ENCODE peak calls at places on chromosomes 16 and 17, in eight cellular contexts. Y, N, I, J, T, C, V and L are unnamed samples.

GRCh38 chr16:88619859-88620655 is 18.3 kb upstream of the IL17C start:
- DNase-seq in I (peak; percentile 98), V (no peak), Y (no peak), J (no peak), T (no peak), N (no peak), C (peak; percentile 59), L (no peak)

GRCh38 chr17:34556951-34557350 is 22.4 kb upstream of the TMEM132E start:
- DNase-seq in Y (no peak), J (no peak), T (no peak), V (no peak), C (no peak), N (no peak), I (no peak), L (no peak)

GRCh38 chr17:77437017-77437416 is 296.2 kb downstream of the SEC14L1 start:
- DNase-seq in C (no peak), T (no peak), Y (no peak), J (no peak), V (no peak), N (no peak), I (peak; percentile 80), L (no peak)

GRCh38 chr16:66159987-66160386 is 206.5 kb upstream of the CDH5 start:
- DNase-seq in J (no peak), N (no peak), C (no peak), V (no peak), T (no peak), Y (no peak), I (peak; percentile 30), L (no peak)

GRCh38 chr16:31458073-31458834 is 1.0 kb upstream of the ARMC5 start:
- DNase-seq in J (peak; percentile 89), T (peak; percentile 81), V (peak; percentile 60), C (peak; percentile 41), I (peak; percentile 45), N (peak; percentile 59), Y (peak; percentile 77), L (no peak)

GRCh38 chr16:85704900-85705846 is 16.4 kb upstream of the GINS2 start:
- DNase-seq in C (no peak), I (no peak), V (no peak), Y (no peak), N (no peak), T (no peak), J (no peak), L (no peak)

GRCh38 chr16:86016201-86016965 is 117.4 kb downstream of the IRF8 start:
- DNase-seq in Y (peak; percentile 35), C (peak; percentile 9), J (no peak), N (peak; percentile 28), I (peak; percentile 70), V (peak; percentile 49), T (peak; percentile 24), L (peak; percentile 72)

GRCh38 chr17:7177954-7178477 is 1.2 kb downstream of the ASGR1 start:
- DNase-seq in T (no peak), Y (no peak), V (peak; percentile 27), N (no peak), I (peak; percentile 71), J (no peak), C (no peak), L (no peak)

GRCh38 chr16:82094942-82095540 is 60.0 kb downstream of the HSD17B2 start:
- DNase-seq in Y (no peak), N (no peak), I (no peak), V (no peak), T (no peak), C (no peak), J (no peak), L (no peak)

GRCh38 chr16:27033281-27033680 is 33.4 kb upstream of the C16orf82 start:
- DNase-seq in Y (no peak), V (no peak), J (no peak), C (no peak), N (no peak), T (no peak), I (no peak), L (no peak)

GRCh38 chr16:77963185-77964044 is 58.9 kb upstream of the CLEC3A start:
- DNase-seq in V (no peak), I (no peak), J (no peak), N (no peak), Y (no peak), C (no peak), T (no peak), L (no peak)

GRCh38 chr16:21223787-21224186 is 9.7 kb upstream of the ANKS4B start:
- DNase-seq in Y (no peak), N (no peak), I (no peak), C (no peak), T (peak; percentile 28), V (no peak), J (no peak), L (no peak)

GRCh38 chr17:67276075-67276474 is 31.1 kb upstream of the HELZ start:
- DNase-seq in Y (no peak), I (no peak), T (no peak), V (no peak), J (no peak), C (no peak), N (no peak), L (no peak)

GRCh38 chr16:6545329-6545728 is 787.3 kb upstream of the RBFOX1 start:
- DNase-seq in T (no peak), I (no peak), J (no peak), C (no peak), V (no peak), N (no peak), Y (no peak), L (no peak)

GRCh38 chr16:72787130-72787518 is 260.8 kb downstream of the ZFHX3 start:
- DNase-seq in J (no peak), V (no peak), I (no peak), C (no peak), Y (no peak), N (no peak), T (no peak), L (no peak)

GRCh38 chr16:72789465-72789864 is 258.5 kb downstream of the ZFHX3 start:
- DNase-seq in I (no peak), J (no peak), C (no peak), T (no peak), N (no peak), Y (no peak), V (no peak), L (no peak)

GRCh38 chr16:72789921-72790320 is 258.0 kb downstream of the ZFHX3 start:
- DNase-seq in V (no peak), Y (no peak), T (no peak), C (no peak), J (no peak), N (no peak), I (no peak), L (no peak)

GRCh38 chr16:72787519-72788268 is 260.2 kb downstream of the ZFHX3 start:
- DNase-seq in N (peak; percentile 55), V (peak; percentile 51), T (peak; percentile 42), J (peak; percentile 74), I (peak; percentile 94), Y (peak; percentile 87), C (peak; percentile 54), L (peak; percentile 86)

DNA sequence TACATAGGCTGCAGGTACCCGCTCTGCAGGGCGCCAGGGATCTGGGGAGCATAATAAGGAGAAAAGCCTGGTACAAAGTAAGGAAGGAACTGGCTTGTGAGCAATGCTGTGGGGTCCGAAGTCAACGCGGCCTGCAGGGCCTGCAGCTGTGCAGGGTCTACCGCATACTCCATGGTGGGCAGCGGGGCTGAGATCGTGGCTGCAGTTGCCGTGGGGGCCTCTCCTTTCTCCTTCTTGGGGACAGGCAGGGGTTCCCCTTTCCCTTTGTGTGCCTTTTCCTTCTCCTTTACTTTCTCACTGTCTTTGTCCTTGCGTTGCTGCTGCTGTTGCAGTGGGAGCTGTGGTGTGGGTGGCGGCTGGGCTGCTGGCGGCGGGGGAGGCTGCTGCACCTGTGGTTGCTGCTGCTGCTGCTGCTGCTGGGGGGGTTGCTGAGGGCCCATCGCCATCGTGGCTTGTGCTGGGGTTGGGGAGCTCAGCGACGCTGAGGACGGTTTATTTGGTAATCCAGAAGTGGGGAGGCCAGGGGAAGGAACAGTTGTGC is 259.6 kb downstream of the ZFHX3 start:
- DNase-seq in C (no peak), I (no peak), Y (no peak), T (no peak), N (no peak), V (no peak), J (no peak), L (no peak)
- H3K27ac ChIP-seq in C (no peak overlapping the region), I (peak overlapping the region; percentile 3), Y (peak overlapping the region; percentile 49), T (no peak overlapping the region), N (peak overlapping the region; percentile 90), V (no peak overlapping the region), J (no peak overlapping the region), L (peak overlapping the region; percentile 91)

GRCh38 chr17:72399608-72400487 is 279.0 kb downstream of the SOX9 start:
- DNase-seq in C (no peak), V (peak; percentile 72), Y (no peak), I (no peak), J (no peak), T (no peak), N (no peak), L (no peak)

GRCh38 chr17:72400863-72401262 is 280.0 kb downstream of the SOX9 start:
- DNase-seq in C (no peak), Y (no peak), T (no peak), J (no peak), N (no peak), I (peak; percentile 40), V (no peak), L (no peak)

GRCh38 chr17:72399023-72399607 is 278.3 kb downstream of the SOX9 start:
- DNase-seq in C (no peak), N (no peak), V (no peak), T (no peak), Y (no peak), J (no peak), I (no peak), L (no peak)

GRCh38 chr17:72401883-72402726 is 281.3 kb downstream of the SOX9 start:
- DNase-seq in V (no peak), C (no peak), N (no peak), J (no peak), Y (no peak), T (no peak), I (no peak), L (no peak)

GRCh38 chr17:72400488-72400827 is 279.6 kb downstream of the SOX9 start:
- DNase-seq in I (no peak), Y (no peak), V (no peak), J (no peak), N (no peak), T (no peak), C (no peak), L (no peak)
- H3K27ac ChIP-seq in I (no peak overlapping the region), Y (no peak overlapping the region), V (peak overlapping the region; percentile 72), J (no peak overlapping the region), N (no peak overlapping the region), T (no peak overlapping the region), C (no peak overlapping the region), L (no peak overlapping the region)

DNA sequence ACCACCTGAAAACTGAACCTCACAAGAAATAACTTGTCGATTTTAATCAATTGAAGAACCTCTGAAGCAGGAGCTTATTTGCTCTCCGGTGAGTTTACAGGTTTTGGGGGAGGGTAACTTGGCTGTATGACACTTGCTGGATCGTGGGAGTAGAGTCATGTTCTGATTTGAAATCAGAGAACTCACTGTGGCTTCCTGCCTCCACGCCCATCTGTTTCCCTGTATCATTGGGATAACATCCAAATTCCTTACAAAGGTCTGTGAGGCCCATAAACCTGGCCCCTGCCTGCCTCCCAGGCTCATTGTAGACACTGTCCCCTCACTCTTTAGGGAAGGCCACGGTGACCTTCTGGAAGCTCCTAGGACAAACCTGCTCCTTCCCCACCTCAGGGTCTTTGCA is 48.3 kb downstream of the C17orf67 start:
- DNase-seq in I (peak; percentile 67), N (no peak), Y (no peak), T (no peak), C (no peak), V (no peak), J (no peak), L (peak; percentile 45)
- H3K27ac ChIP-seq in I (peak overlapping the region; percentile 26), N (no peak overlapping the region), Y (no peak overlapping the region), T (no peak overlapping the region), C (no peak overlapping the region), V (no peak overlapping the region), J (peak overlapping the region; percentile 10), L (no peak overlapping the region)

GRCh38 chr17:44216173-44216572 is 3.3 kb downstream of the UBTF start:
- DNase-seq in T (no peak), N (no peak), V (no peak), Y (no peak), I (no peak), J (no peak), C (peak; percentile 41), L (no peak)
- H3K27ac ChIP-seq in T (peak overlapping the region; percentile 61), N (peak overlapping the region; percentile 36), V (no peak overlapping the region), Y (no peak overlapping the region), I (no peak overlapping the region), J (peak overlapping the region; percentile 60), C (peak overlapping the region; percentile 62), L (no peak overlapping the region)